ENCODE peak calls at places on chromosomes 11 and 22, in ten cellular contexts. L, B, C, K, M, N, V, I, R and W are unnamed samples.

GRCh38 chr22:37148031-37148651 is 1.6 kb downstream of the IL2RB start:
- DNase-seq in L (no peak), K (no peak), V (no peak), R (peak), C (no peak), I (no peak), B (no peak), M (no peak), N (no peak), W (no peak)

GRCh38 chr11:62603771-62604170 is 2.1 kb upstream of the MTA2 start:
- DNase-seq in N (no peak), B (no peak), M (no peak), C (no peak), I (no peak), L (no peak), K (no peak), V (no peak), R (no peak), W (no peak)

GRCh38 chr22:34975721-34976120 is 90.2 kb upstream of the ISX start:
- DNase-seq in N (no peak), V (no peak), B (no peak), C (no peak), L (no peak), R (no peak), M (no peak), K (no peak), I (no peak), W (no peak)

GRCh38 chr11:65498977-65499712 is at the start of gene MALAT1:
- DNase-seq in I (peak), N (peak), V (peak), L (peak), K (peak), C (peak), M (peak), B (peak), R (peak), W (peak)

GRCh38 chr22:17924076-17924475 is 100.3 kb downstream of the MICAL3 start:
- DNase-seq in B (peak), R (no peak), I (no peak), V (no peak), C (no peak), K (no peak), L (no peak), M (no peak), N (no peak), W (no peak)

GRCh38 chr11:131662310-131662709 is 291.9 kb downstream of the NTM start:
- DNase-seq in B (no peak), K (no peak), R (no peak), N (no peak), C (no peak), V (no peak), L (no peak), I (no peak), M (no peak), W (no peak)

GRCh38 chr11:79694368-79694767 is 253.5 kb upstream of the TENM4 start:
- DNase-seq in B (no peak), K (no peak), R (no peak), I (no peak), V (no peak), M (no peak), L (no peak), N (no peak), C (no peak), W (no peak)

GRCh38 chr11:133049244-133050019 is 482.9 kb downstream of the OPCML start:
- DNase-seq in V (no peak), R (no peak), M (no peak), K (no peak), I (no peak), N (no peak), C (no peak), B (no peak), L (no peak), W (no peak)

GRCh38 chr11:25423436-25424184 is 908.3 kb upstream of the ANO3 start:
- DNase-seq in R (no peak), N (peak), K (peak), I (no peak), B (no peak), V (no peak), L (no peak), M (no peak), C (no peak), W (peak)

GRCh38 chr11:55357560-55358184 is 10.1 kb upstream of the OR4A15 start:
- DNase-seq in R (no peak), N (no peak), M (no peak), B (no peak), K (no peak), V (no peak), I (no peak), C (no peak), L (no peak), W (no peak)

GRCh38 chr22:38327805-38328204 is 10.6 kb upstream of the CSNK1E start:
- DNase-seq in I (no peak), N (peak), B (no peak), R (no peak), K (no peak), L (no peak), V (no peak), M (no peak), C (no peak), W (peak)

GRCh38 chr11:71370895-71371673 is 77.1 kb downstream of the DHCR7 start:
- DNase-seq in R (no peak), L (no peak), V (no peak), C (no peak), I (no peak), M (no peak), N (no peak), B (no peak), K (no peak), W (no peak)

GRCh38 chr22:44537016-44537936 is 39.2 kb upstream of the RTL6 start:
- DNase-seq in R (no peak), V (no peak), K (no peak), N (no peak), B (peak), C (no peak), M (no peak), I (no peak), L (no peak), W (no peak)